ENCODE peak calls at places on chromosome 1, in six cellular contexts. F is WERI-Rb-1, K is neural progenitor cell, L is small intestine, E is adrenal gland, W is PC-3. Q is an unnamed sample.

GRCh38 chr1:48031676-48032075 is 34.5 kb upstream of the TRABD2B start:
- DNase-seq in F (no peak), K (no peak), L (no peak), E (no peak), W (no peak), Q (no peak)

GRCh38 chr1:225318706-225319575 is 108.9 kb downstream of the LBR start:
- DNase-seq in F (peak), K (peak), L (peak), E (no peak), W (peak), Q (no peak)

GRCh38 chr1:24769656-24770651 is 24.7 kb downstream of the CLIC4 start:
- DNase-seq in F (no peak), K (no peak), L (no peak), E (no peak), W (peak), Q (peak)

GRCh38 chr1:79198841-79199240 is 192.3 kb upstream of the ADGRL4 start:
- DNase-seq in F (no peak), K (no peak), L (no peak), E (no peak), W (peak), Q (no peak)

GRCh38 chr1:183267646-183268431 is 81.8 kb downstream of the LAMC2 start:
- DNase-seq in F (no peak), K (no peak), L (no peak), E (no peak), W (peak), Q (peak)

GRCh38 chr1:27418326-27418761 is 25.9 kb downstream of the GPR3 start:
- DNase-seq in F (no peak), K (no peak), L (no peak), E (peak), W (peak), Q (peak)

GRCh38 chr1:191174298-191174697 is 696.6 kb upstream of the BRINP3 start:
- DNase-seq in F (no peak), K (peak), L (peak), E (no peak), W (no peak), Q (no peak)

GRCh38 chr1:90339822-90340221 is 344.9 kb downstream of the ZNF326 start:
- DNase-seq in F (no peak), K (no peak), L (no peak), E (no peak), W (no peak), Q (no peak)

GRCh38 chr1:206447079-206447780 is 23.0 kb upstream of the IKBKE start:
- DNase-seq in F (peak), K (peak), L (no peak), E (no peak), W (no peak), Q (no peak)

GRCh38 chr1:26771643-26772321 is 16.0 kb upstream of the PIGV start:
- DNase-seq in F (no peak), K (no peak), L (peak), E (peak), W (peak), Q (no peak)

GRCh38 chr1:920506-920905 is 3.2 kb upstream of the SAMD11 start:
- DNase-seq in F (no peak), K (no peak), L (no peak), E (no peak), W (no peak), Q (no peak)

GRCh38 chr1:236451796-236452373 is 57.8 kb downstream of the EDARADD start:
- DNase-seq in F (peak), K (peak), L (peak), E (peak), W (peak), Q (no peak)

GRCh38 chr1:41122851-41123518 is 101.5 kb upstream of the SLFNL1 start:
- DNase-seq in F (peak), K (peak), L (peak), E (no peak), W (peak), Q (peak)

GRCh38 chr1:109541102-109541501 is 1.4 kb downstream of the GPR61 start:
- DNase-seq in F (no peak), K (no peak), L (no peak), E (no peak), W (no peak), Q (no peak)

GRCh38 chr1:226092955-226093354 is 30.4 kb downstream of the H3-3A start:
- DNase-seq in F (no peak), K (no peak), L (no peak), E (no peak), W (peak), Q (no peak)

GRCh38 chr1:84887261-84887934 is 5.6 kb downstream of the LPAR3 start:
- DNase-seq in F (no peak), K (no peak), L (no peak), E (no peak), W (peak), Q (peak)

GRCh38 chr1:243939167-243939848 is 89.3 kb upstream of the AKT3 start:
- DNase-seq in F (no peak), K (no peak), L (no peak), E (no peak), W (peak), Q (no peak)

GRCh38 chr1:11534846-11535245 is 55.9 kb downstream of the DISP3 start:
- DNase-seq in F (no peak), K (no peak), L (no peak), E (no peak), W (no peak), Q (no peak)

GRCh38 chr1:239630767-239631166 is 244.4 kb downstream of the CHRM3 start:
- DNase-seq in F (no peak), K (no peak), L (no peak), E (no peak), W (no peak), Q (no peak)

DNA sequence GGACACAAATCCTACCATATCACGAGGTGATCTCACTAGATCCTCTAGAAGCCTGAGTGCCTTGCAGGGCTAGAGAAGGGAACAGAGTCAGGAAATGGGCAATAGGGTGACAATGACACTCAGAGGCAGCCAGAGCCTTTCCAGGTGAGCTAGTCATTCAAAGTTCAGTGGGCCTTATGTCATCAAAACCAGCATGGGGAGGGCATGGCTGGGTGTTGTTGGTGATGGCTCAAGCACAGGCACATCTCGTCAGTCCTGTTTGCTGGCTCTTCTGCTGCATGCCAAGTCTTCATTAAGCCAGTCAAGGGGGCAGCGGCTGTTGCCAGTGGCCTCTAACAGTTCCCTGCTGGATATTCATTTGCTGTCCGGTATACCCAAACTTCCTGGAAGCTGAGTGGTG is 99.6 kb upstream of the USP24 start:
- DNase-seq in F (no peak), K (no peak), L (no peak), E (no peak), W (peak), Q (no peak)
- H3K27ac ChIP-seq in F (no peak), K (no peak), L (no peak), E (no peak), W (no peak), Q (no peak)

GRCh38 chr1:59814180-59814900 is 409 bp upstream of the HOOK1 start:
- DNase-seq in F (peak), K (peak), L (peak), E (peak), W (peak), Q (peak)
- H3K27ac ChIP-seq in F (peak), K (no peak), L (no peak), E (no peak), W (no peak), Q (no peak)

GRCh38 chr1:185645201-185645640 is 89.0 kb upstream of the HMCN1 start:
- DNase-seq in F (no peak), K (peak), L (no peak), E (no peak), W (no peak), Q (no peak)
- H3K27ac ChIP-seq in F (no peak), K (peak), L (no peak), E (no peak), W (no peak), Q (peak)

GRCh38 chr1:81800741-81801031 is at the start of gene ADGRL2:
- DNase-seq in F (no peak), K (no peak), L (no peak), E (no peak), W (no peak), Q (no peak)
- H3K27ac ChIP-seq in F (peak), K (peak), L (peak), E (peak), W (no peak), Q (peak)

DNA sequence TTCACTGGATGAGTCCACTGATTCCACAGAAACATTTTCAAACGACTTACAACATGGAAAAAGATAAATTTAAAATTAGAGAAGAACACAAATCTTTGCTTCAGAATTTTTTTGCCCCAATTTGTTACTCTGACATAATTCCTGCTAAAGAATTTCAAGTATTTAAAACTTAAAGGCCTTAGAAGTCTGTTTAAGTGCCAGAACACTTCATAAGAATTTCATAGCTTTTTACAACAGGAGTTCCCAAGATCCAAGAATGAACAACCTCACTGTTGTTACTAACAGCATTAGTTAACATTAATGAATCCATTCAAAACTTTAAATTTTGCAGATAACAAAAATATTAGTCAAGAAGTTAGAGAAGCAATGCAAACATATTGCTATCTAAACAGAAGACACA is 31.7 kb downstream of the ARHGAP29 start:
- DNase-seq in F (no peak), K (no peak), L (no peak), E (no peak), W (no peak), Q (no peak)
- H3K27ac ChIP-seq in F (no peak), K (no peak), L (no peak), E (no peak), W (no peak), Q (no peak)

Q was measured in epithelial cell of prostate.